ENCODE peak calls at places on chromosomes 13 and 19, in eight cellular contexts. Q is CD4-positive, CD25-positive, alpha-beta regulatory T cell; H is GM23248; G is cardiac muscle cell; U is effector memory CD4-positive, alpha-beta T cell; P is fibroblast of lung; L is colonic mucosa; F is astrocyte. T is an unnamed sample.

GRCh38 chr13:80009760-80010159 is 331.2 kb downstream of the SPRY2 start:
- DNase-seq in Q (no peak), H (no peak), G (no peak), U (no peak), P (no peak), L (no peak), F (no peak), T (no peak)

GRCh38 chr13:71879129-71879535 is 12.1 kb upstream of the DACH1 start:
- DNase-seq in Q (no peak), H (peak; percentile 11), G (peak; percentile 63), U (no peak), P (peak; percentile 68), L (no peak), F (no peak), T (peak; percentile 45)

GRCh38 chr19:6233051-6233826 is 46.5 kb downstream of the MLLT1 start:
- DNase-seq in Q (no peak), H (peak; percentile 75), G (peak; percentile 82), U (no peak), P (peak; percentile 27), L (no peak), F (peak; percentile 74), T (no peak)

GRCh38 chr13:26601669-26602068 is 44.2 kb downstream of the WASF3 start:
- DNase-seq in Q (no peak), H (peak; percentile 69), G (peak; percentile 40), U (no peak), P (peak; percentile 22), L (no peak), F (peak; percentile 49), T (peak; percentile 4)

GRCh38 chr19:3378352-3379146 is 12.2 kb downstream of the NFIC start:
- DNase-seq in Q (no peak), H (no peak), G (no peak), U (no peak), P (no peak), L (no peak), F (no peak), T (no peak)

GRCh38 chr19:2808129-2808941 is 11.3 kb upstream of the ZNF554 start:
- DNase-seq in Q (no peak), H (no peak), G (no peak), U (no peak), P (no peak), L (no peak), F (no peak), T (no peak)

GRCh38 chr19:51784922-51785690 is 9.9 kb upstream of the FPR3 start:
- DNase-seq in Q (no peak), H (peak; percentile 90), G (peak; percentile 91), U (no peak), P (peak; percentile 48), L (peak; percentile 49), F (peak; percentile 66), T (no peak)

GRCh38 chr13:109272595-109273325 is 513.6 kb downstream of the IRS2 start:
- DNase-seq in Q (no peak), H (peak; percentile 50), G (peak; percentile 35), U (no peak), P (peak; percentile 61), L (no peak), F (peak; percentile 42), T (no peak)

GRCh38 chr19:30373593-30373992 is 1.4 kb downstream of the ZNF536 start:
- DNase-seq in Q (no peak), H (no peak), G (no peak), U (no peak), P (no peak), L (no peak), F (no peak), T (peak; percentile 76)

DNA sequence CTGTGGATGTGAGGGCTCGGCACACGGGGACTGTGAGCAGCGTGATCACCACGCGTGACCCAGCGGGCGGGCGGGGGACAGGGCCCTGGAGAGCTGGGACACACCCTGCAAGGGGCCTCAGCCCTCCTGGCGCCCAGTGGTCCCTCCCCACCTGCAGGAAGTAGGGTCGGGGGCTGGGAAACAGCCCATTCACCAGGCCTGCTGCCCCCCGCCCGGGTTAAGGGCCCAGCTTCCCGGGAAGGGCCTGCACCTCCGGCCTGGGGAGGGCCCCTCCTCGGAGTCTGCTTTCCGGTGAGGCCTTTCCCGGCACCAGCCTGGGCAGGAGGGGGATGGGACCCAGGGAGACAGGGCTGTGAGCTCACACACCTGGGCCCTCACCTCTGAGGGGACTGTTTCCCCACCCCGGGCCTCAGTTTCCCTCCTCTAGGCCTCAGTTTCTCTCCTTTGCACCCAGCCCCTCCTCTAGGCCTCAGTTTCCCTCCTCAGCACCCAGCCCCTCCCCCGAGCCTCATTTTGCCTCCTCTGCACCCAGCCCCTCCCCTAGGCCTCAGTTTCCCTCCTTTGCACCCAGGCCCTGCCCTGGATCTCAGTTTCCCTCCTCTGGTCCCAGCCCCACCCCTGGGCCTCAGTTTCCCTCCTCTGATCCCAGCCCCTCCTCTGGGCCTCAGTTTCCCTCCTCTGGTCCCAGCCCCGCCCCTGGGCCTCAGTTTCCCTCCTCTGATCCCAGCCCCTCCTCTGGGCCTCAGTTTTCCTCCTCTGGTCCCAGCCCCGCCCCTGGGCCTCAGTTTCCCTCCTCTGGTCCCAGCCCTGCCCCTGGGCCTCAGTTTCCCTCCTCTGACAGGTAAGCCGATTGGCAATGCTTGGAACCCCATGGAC is 1.9 kb upstream of the MADCAM1 start:
- DNase-seq in Q (no peak), H (no peak), G (no peak), U (no peak), P (no peak), L (no peak), F (no peak), T (no peak)
- H3K4me1 ChIP-seq in Q (peaks cover 18% of the 10 kb centered on the region), H (no peaks in the 10 kb centered on the region), G (peaks cover 5% of the 10 kb centered on the region), U (peaks cover 22% of the 10 kb centered on the region), P (peaks cover 3% of the 10 kb centered on the region), L (peaks cover 7% of the 10 kb centered on the region), F (peaks cover 5% of the 10 kb centered on the region), T (peaks cover 5% of the 10 kb centered on the region)

DNA sequence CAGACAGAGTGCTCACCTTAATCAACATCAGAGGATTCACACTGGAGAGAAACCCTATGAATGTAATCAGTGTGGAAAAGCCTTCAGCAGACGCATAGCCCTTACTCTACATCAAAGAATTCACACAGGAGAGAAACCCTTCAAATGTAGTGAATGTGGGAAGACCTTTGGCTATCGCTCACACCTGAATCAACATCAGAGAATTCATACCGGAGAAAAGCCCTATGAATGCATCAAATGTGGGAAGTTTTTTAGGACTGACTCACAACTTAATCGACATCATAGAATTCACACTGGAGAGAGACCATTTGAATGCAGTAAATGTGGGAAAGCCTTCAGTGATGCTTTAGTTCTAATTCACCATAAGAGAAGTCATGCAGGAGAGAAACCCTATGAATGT is 18.3 kb downstream of the ZNF527 start:
- DNase-seq in Q (no peak), H (no peak), G (no peak), U (no peak), P (no peak), L (no peak), F (no peak), T (no peak)
- H3K9me3 ChIP-seq in Q (peaks cover 92% of the 10 kb centered on the region), H (peaks cover 17% of the 10 kb centered on the region), G (peaks cover 4% of the 10 kb centered on the region), U (peaks cover 47% of the 10 kb centered on the region), P (peaks cover 3% of the 10 kb centered on the region), L (peaks cover 17% of the 10 kb centered on the region), F (peaks cover 41% of the 10 kb centered on the region), T (peaks cover 29% of the 10 kb centered on the region)

DNA sequence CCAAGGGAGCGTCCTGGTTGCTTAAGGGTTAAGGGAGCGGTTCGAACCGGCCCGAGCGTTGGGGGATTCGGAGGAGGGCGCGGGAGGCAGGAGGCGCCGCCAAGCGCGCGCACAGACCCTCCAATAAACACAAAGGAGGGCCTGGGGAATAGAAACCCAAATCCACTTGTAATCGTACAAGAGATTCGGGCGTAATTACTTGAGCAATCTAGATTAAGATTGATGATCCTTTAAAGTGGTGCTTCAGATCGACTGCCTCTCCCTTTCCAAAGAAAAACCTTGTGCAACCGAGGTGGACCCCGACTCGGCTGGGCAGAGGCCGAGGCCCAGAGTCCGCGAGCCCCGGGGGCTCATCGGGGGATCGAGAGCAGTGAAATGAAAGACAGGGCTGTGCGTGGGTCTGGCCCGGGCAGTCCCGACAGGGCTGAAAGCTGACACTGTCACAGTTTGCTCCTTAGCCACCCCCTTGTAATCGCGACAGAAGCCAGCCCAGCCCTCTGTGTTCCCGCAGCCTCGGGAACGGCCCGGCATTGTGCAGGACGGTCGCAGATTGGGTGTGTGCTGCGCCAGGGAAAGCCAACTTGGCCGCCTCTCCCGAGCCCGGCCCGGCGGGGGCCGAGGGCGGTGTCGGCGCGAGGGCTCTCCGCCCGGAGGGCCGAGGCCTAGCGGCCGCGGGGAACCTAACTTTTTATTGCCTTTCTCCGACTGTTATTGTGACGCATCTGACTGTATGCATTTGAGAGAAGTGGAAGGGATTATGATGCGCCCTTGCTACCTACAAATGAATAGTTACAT is 5.6 kb downstream of the MAB21L1 start:
- DNase-seq in Q (no peak), H (peak; percentile 88), G (peak; percentile 48), U (no peak), P (peak; percentile 17), L (peak; percentile 30), F (peak; percentile 25), T (no peak)
- H3K4me3 ChIP-seq in Q (no peak overlapping the region), H (peak overlapping the region; percentile 99), G (peak overlapping the region; percentile 28), U (no peak overlapping the region), P (peak overlapping the region; percentile 49), L (peak overlapping the region; percentile 34), F (peak overlapping the region; percentile 58), T (no peak overlapping the region)

GRCh38 chr13:94984974-94985373 is 272.6 kb upstream of the SOX21 start:
- DNase-seq in Q (no peak), H (no peak), G (no peak), U (no peak), P (no peak), L (no peak), F (no peak), T (no peak)
- H3K4me1 ChIP-seq in Q (no peaks in the 10 kb centered on the region), H (no peaks in the 10 kb centered on the region), G (no peaks in the 10 kb centered on the region), U (no peaks in the 10 kb centered on the region), P (no peaks in the 10 kb centered on the region), L (no peaks in the 10 kb centered on the region), F (no peaks in the 10 kb centered on the region), T (peaks cover 23% of the 10 kb centered on the region)

DNA sequence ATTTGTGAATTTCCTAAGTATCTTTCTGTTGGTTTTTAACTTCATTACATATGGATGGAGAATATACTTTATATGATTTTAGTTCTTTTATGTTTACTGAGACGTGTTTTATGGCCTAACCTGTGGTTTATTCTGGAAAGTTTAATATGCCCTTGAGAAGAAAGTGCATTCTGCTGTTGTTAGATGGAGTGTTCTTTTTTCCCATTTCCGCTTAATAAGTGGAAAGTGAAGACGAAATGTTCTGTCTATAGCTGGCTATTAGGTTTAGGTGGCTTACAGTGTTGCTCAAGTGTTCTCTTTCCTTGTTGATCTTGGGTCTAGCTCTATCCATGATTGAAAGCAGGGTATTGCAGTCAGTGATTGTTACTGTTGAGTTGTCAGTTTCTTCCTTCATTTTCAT is 17.2 kb upstream of the TIMM50 start:
- DNase-seq in Q (no peak), H (no peak), G (no peak), U (no peak), P (no peak), L (no peak), F (no peak), T (no peak)
- H3K9me3 ChIP-seq in Q (no peaks in the 10 kb centered on the region), H (no peaks in the 10 kb centered on the region), G (no peaks in the 10 kb centered on the region), U (no peaks in the 10 kb centered on the region), P (no peaks in the 10 kb centered on the region), L (no peaks in the 10 kb centered on the region), F (no peaks in the 10 kb centered on the region), T (no peaks in the 10 kb centered on the region)